ENCODE peak calls at places on chromosomes 5 and 9, in eight cellular contexts. L, E, I, W, O, M, V and B are unnamed samples.

GRCh38 chr5:55850839-55851674 is at the start of gene IL31RA:
- DNase-seq in L (no peak), E (peak), W (no peak), V (peak), M (no peak), I (peak), O (no peak), B (no peak)

GRCh38 chr9:25600501-25600900 is 77.7 kb downstream of the TUSC1 start:
- DNase-seq in M (no peak), L (no peak), W (no peak), E (no peak), V (no peak), I (no peak), O (no peak), B (no peak)

GRCh38 chr5:171521679-171522078 is 102.2 kb downstream of the FGF18 start:
- DNase-seq in M (no peak), L (no peak), E (no peak), O (no peak), I (no peak), W (no peak), V (no peak), B (no peak)

GRCh38 chr5:160330212-160330611 is 17.8 kb upstream of the CCNJL start:
- DNase-seq in E (no peak), M (no peak), W (no peak), V (no peak), L (peak), O (no peak), I (no peak), B (no peak)

GRCh38 chr5:156329197-156329611 is 2.2 kb downstream of the SGCD start:
- DNase-seq in I (peak), E (no peak), W (no peak), M (no peak), L (no peak), O (no peak), V (no peak), B (no peak)

GRCh38 chr9:89917861-89918260 is 313.0 kb downstream of the GADD45G start:
- DNase-seq in O (no peak), V (no peak), E (no peak), M (no peak), W (no peak), I (no peak), L (no peak), B (no peak)

GRCh38 chr5:34609951-34610431 is 46.1 kb upstream of the RAI14 start:
- DNase-seq in O (no peak), W (no peak), I (peak), M (no peak), V (no peak), E (peak), L (no peak), B (no peak)

GRCh38 chr5:151037561-151038291 is 17.3 kb downstream of the GPX3 start:
- DNase-seq in V (no peak), E (peak), W (no peak), M (peak), O (no peak), L (no peak), I (peak), B (no peak)

GRCh38 chr5:132437604-132438275 is 52.8 kb downstream of the IRF1 start:
- DNase-seq in O (peak), L (peak), I (peak), V (no peak), W (no peak), M (peak), E (peak), B (no peak)

GRCh38 chr5:172921906-172922305 is 37.3 kb upstream of the RPL26L1 start:
- DNase-seq in L (no peak), I (no peak), W (no peak), E (no peak), M (no peak), V (no peak), O (no peak), B (no peak)

GRCh38 chr9:133199648-133200321 is 9.3 kb downstream of the OBP2B start:
- DNase-seq in M (no peak), E (no peak), I (no peak), L (peak), W (no peak), O (peak), V (no peak), B (no peak)

GRCh38 chr5:150409638-150410523 is 2.8 kb downstream of the CD74 start:
- DNase-seq in L (peak), M (peak), E (peak), W (peak), I (peak), V (peak), O (peak), B (peak)

GRCh38 chr5:180080670-180081280 is 9.2 kb upstream of the RNF130 start:
- DNase-seq in M (no peak), O (no peak), W (no peak), V (no peak), E (no peak), I (no peak), L (peak), B (no peak)

GRCh38 chr9:88826651-88827245 is 164.5 kb upstream of the S1PR3 start:
- DNase-seq in W (no peak), M (no peak), V (no peak), I (peak), E (peak), L (no peak), O (no peak), B (no peak)

GRCh38 chr9:22147818-22148573 is 138.9 kb upstream of the CDKN2B start:
- DNase-seq in M (no peak), E (peak), W (no peak), O (no peak), V (peak), L (peak), I (peak), B (no peak)

GRCh38 chr5:89686081-89686765 is 723.3 kb downstream of the CETN3 start:
- DNase-seq in V (no peak), L (no peak), I (no peak), E (no peak), W (no peak), M (no peak), O (no peak), B (no peak)

GRCh38 chr9:93231121-93231694 is 47.3 kb downstream of the WNK2 start:
- DNase-seq in I (no peak), E (no peak), V (peak), L (no peak), W (peak), M (no peak), O (peak), B (no peak)

GRCh38 chr5:142012186-142012785 is 541 bp downstream of the GNPDA1 start:
- DNase-seq in I (peak), W (peak), L (peak), E (peak), M (peak), O (peak), V (peak), B (no peak)

GRCh38 chr5:178377583-178378270 is 145.1 kb upstream of the PHYKPL start:
- DNase-seq in M (no peak), W (no peak), E (no peak), V (no peak), O (no peak), I (no peak), L (no peak), B (no peak)

GRCh38 chr9:20384642-20385041 is 237.7 kb downstream of the MLLT3 start:
- DNase-seq in O (no peak), V (no peak), M (no peak), E (peak), L (no peak), W (no peak), I (peak), B (no peak)

GRCh38 chr9:20390400-20390799 is 231.9 kb downstream of the MLLT3 start:
- DNase-seq in L (no peak), M (no peak), V (no peak), O (no peak), E (no peak), I (no peak), W (no peak), B (no peak)

GRCh38 chr9:20382460-20383071 is 239.7 kb downstream of the MLLT3 start:
- DNase-seq in E (peak), M (no peak), I (peak), W (no peak), V (no peak), L (no peak), O (no peak), B (no peak)

GRCh38 chr9:20391208-20391607 is 231.1 kb downstream of the MLLT3 start:
- DNase-seq in O (no peak), W (no peak), E (no peak), I (no peak), M (no peak), V (no peak), L (no peak), B (no peak)

GRCh38 chr9:20387062-20387461 is 235.2 kb downstream of the MLLT3 start:
- DNase-seq in L (no peak), I (no peak), E (no peak), O (no peak), M (no peak), W (no peak), V (no peak), B (no peak)
- TF ChIP-seq CTCF in L (no peak), I (no peak), E (no peak), O (no peak), M (no peak), W (no peak), V (no peak), B (no peak)

GRCh38 chr9:111069233-111069632 is 31.0 kb upstream of the LPAR1 start:
- DNase-seq in W (no peak), L (no peak), E (no peak), M (no peak), V (no peak), O (no peak), I (no peak), B (no peak)
- TF ChIP-seq CTCF in W (no peak), L (no peak), E (no peak), M (no peak), V (no peak), O (no peak), I (no peak), B (no peak)

DNA sequence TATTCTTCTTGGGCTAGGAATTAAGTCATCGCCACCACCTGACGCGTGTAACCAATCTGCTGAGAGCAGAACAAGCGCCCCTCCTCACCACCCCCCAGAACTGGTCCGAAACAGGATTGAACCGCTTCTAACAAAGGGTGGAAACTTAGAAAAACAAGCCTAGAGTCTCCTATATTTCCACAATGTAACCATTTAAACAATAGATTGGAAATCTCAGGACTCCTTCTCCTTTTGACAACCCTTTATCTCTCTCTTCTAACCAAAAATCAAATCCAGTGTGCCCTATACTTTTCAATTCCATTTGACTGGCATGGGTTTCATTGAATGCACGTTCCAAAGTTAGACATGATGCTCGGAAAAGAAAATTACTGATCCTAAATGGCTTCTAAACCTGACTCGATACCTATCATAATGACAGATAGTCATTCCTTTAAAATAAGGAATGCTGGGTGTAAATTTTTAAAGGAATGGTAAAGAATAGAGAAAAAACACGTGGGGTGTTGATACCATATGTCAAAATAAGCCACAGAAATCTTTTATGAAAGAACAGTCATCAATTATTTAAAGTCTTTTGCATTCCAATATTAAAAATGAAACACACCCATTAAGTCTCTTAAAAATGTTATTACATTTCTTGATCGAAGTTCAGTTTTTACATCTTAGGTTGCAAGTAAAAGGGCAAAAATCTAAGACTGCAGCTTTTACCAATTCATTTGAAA is 1.2 kb downstream of the ARRDC3 start:
- DNase-seq in I (peak), O (peak), V (peak), L (peak), E (peak), M (peak), W (peak), B (peak)
- TF ChIP-seq CTCF in I (no peak), O (no peak), V (no peak), L (no peak), E (no peak), M (no peak), W (no peak), B (no peak)

GRCh38 chr5:52544738-52545137 is 243.0 kb upstream of the ITGA1 start:
- DNase-seq in W (no peak), M (no peak), I (no peak), L (no peak), V (no peak), E (no peak), O (no peak), B (no peak)
- TF ChIP-seq CTCF in W (no peak), M (no peak), I (no peak), L (no peak), V (no peak), E (no peak), O (no peak), B (no peak)

DNA sequence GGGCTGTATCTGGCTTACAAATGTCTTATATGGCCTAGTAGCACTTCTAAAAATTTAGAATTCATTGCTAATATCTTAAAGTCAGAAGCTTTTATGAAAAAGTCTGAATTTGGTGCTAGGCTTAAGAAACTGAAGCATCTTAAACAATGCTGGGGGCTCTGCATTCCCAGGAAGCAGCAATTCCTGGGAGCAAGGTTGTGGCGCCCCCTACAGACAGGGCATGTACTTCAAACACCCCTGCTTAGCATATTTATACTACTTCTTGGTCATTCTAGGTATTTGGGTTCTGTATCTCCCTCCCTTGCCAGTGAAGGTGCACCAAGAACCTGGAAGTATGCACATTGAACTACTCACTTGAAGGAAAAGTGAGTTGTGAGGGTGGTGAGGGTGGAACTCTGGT is 64.6 kb upstream of the GRIA1 start:
- DNase-seq in I (no peak), L (peak), W (no peak), M (no peak), O (no peak), E (no peak), V (no peak), B (no peak)
- TF ChIP-seq CTCF in I (no peak), L (peak), W (no peak), M (no peak), O (no peak), E (no peak), V (no peak), B (peak)

GRCh38 chr9:2367970-2368369 is 253.6 kb upstream of the VLDLR start:
- DNase-seq in L (no peak), I (no peak), W (no peak), O (no peak), V (no peak), E (no peak), M (no peak), B (no peak)
- TF ChIP-seq CTCF in L (no peak), I (no peak), W (peak), O (no peak), V (no peak), E (peak), M (no peak), B (no peak)

DNA sequence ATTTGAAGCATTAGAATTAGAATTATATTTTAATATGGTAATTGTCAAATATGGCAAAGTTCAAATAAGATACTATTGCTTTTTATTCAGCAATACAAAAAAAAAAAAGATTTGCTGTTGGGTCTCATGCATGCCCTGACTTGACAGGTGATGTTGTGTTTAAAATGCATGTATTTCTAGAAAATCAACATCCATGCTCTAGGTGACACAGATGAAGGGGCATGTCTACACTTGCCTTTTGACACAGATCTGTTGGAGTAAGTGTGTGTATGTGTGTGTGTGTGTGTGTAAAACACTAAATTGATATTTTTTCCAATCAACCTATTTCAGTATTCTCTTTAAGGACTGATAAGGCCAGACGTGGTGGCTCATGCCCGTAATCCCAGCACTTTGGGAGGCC is 38.1 kb upstream of the SMARCA2 start:
- DNase-seq in W (no peak), I (no peak), V (no peak), O (no peak), E (no peak), L (no peak), M (no peak), B (no peak)
- TF ChIP-seq CTCF in W (no peak), I (no peak), V (no peak), O (no peak), E (no peak), L (no peak), M (no peak), B (no peak)

GRCh38 chr5:5461012-5461411 is 38.5 kb downstream of the ICE1 start:
- DNase-seq in O (no peak), L (no peak), V (no peak), W (no peak), I (no peak), M (no peak), E (no peak), B (no peak)

GRCh38 chr5:5466227-5466626 is 43.8 kb downstream of the ICE1 start:
- DNase-seq in W (no peak), O (no peak), E (no peak), V (no peak), I (no peak), M (no peak), L (no peak), B (no peak)

GRCh38 chr5:5467737-5468136 is 45.3 kb downstream of the ICE1 start:
- DNase-seq in M (no peak), O (no peak), E (peak), L (no peak), I (peak), W (no peak), V (no peak), B (no peak)

GRCh38 chr5:5464036-5464715 is 41.7 kb downstream of the ICE1 start:
- DNase-seq in V (no peak), L (no peak), M (no peak), I (no peak), O (no peak), E (no peak), W (no peak), B (no peak)
- TF ChIP-seq CTCF in V (no peak), L (no peak), M (no peak), I (no peak), O (no peak), E (no peak), W (no peak), B (no peak)

DNA sequence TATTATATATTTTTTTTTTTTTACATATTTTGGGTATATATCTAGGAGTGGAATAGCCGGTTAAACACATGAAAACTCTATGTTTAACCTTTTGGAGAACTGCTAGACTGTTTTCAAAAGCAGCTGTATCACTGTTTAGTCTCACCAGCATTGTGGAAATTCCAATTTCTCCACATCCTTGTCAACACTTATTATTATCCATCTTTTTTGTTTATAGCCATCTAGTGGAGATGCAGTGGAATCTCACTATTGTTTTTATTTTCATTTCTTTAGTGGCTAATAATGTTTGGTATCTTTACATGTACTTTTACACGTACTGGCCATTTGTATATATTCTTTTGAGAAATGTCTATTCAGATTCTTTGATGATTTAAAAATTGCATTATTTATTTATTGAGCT is 22.7 kb upstream of the CCDC180 start:
- DNase-seq in M (no peak), V (no peak), I (no peak), E (no peak), L (no peak), W (no peak), O (no peak), B (no peak)
- TF ChIP-seq CTCF in M (no peak), V (no peak), I (no peak), E (no peak), L (peak), W (peak), O (no peak), B (peak)